ENCODE peak calls at places on chromosome 15, in four cellular contexts. N is RWPE1, K is AG04449, H is HCT116. A is an unnamed sample.

GRCh38 chr15:45276851-45277250 is 24.8 kb downstream of the SLC28A2 start:
- DNase-seq in N (peak; percentile 49), K (no peak), H (no peak), A (no peak)

GRCh38 chr15:92074646-92075045 is 221.1 kb downstream of the SLCO3A1 start:
- DNase-seq in N (no peak), K (no peak), H (no peak), A (peak; percentile 77)

GRCh38 chr15:29776859-29777258 is 45.4 kb downstream of the TJP1 start:
- DNase-seq in N (no peak), K (no peak), H (no peak), A (no peak)

GRCh38 chr15:31317980-31318342 is 8.7 kb upstream of the KLF13 start:
- DNase-seq in N (no peak), K (no peak), H (no peak), A (no peak)

GRCh38 chr15:95501865-95502264 is 828.6 kb upstream of the NR2F2 start:
- DNase-seq in N (no peak), K (no peak), H (no peak), A (no peak)

GRCh38 chr15:62896969-62897486 is 145.5 kb upstream of the TPM1 start:
- DNase-seq in N (peak; percentile 97), K (peak; percentile 97), H (peak; percentile 94), A (peak; percentile 98)

GRCh38 chr15:44536962-44537727 is at the start of gene EIF3J:
- DNase-seq in N (peak; percentile 49), K (peak; percentile 71), H (peak; percentile 89), A (peak; percentile 91)

GRCh38 chr15:74768771-74769342 is 13.0 kb upstream of the CSK start:
- DNase-seq in N (peak; percentile 82), K (no peak), H (peak; percentile 42), A (peak; percentile 81)

GRCh38 chr15:40338921-40339620 is 1.7 kb downstream of the CCDC9B start:
- DNase-seq in N (peak; percentile 90), K (peak; percentile 76), H (peak; percentile 79), A (peak; percentile 87)

GRCh38 chr15:98815207-98815606 is 166.9 kb downstream of the IGF1R start:
- DNase-seq in N (no peak), K (no peak), H (no peak), A (no peak)

GRCh38 chr15:40006646-40007045 is 32.3 kb downstream of the SRP14 start:
- DNase-seq in N (no peak), K (peak; percentile 58), H (no peak), A (no peak)

GRCh38 chr15:80527961-80528360 is 123.8 kb downstream of the ARNT2 start:
- DNase-seq in N (no peak), K (no peak), H (no peak), A (no peak)

GRCh38 chr15:96947830-96948229 is 617.3 kb downstream of the NR2F2 start:
- DNase-seq in N (no peak), K (no peak), H (no peak), A (no peak)

GRCh38 chr15:52259503-52259902 is 36.1 kb downstream of the MYO5C start:
- DNase-seq in N (no peak), K (no peak), H (no peak), A (no peak)

GRCh38 chr15:89784686-89784960 is 8.5 kb downstream of the MESP2 start:
- DNase-seq in N (no peak), K (no peak), H (no peak), A (no peak)

GRCh38 chr15:89785064-89785770 is 9.1 kb downstream of the MESP2 start:
- DNase-seq in N (no peak), K (no peak), H (no peak), A (peak; percentile 76)

GRCh38 chr15:89785771-89786135 is 9.6 kb downstream of the MESP2 start:
- DNase-seq in N (no peak), K (peak; percentile 42), H (no peak), A (no peak)

GRCh38 chr15:89783111-89783860 is 7.2 kb downstream of the MESP2 start:
- DNase-seq in N (no peak), K (no peak), H (no peak), A (no peak)

GRCh38 chr15:89783861-89784685 is 7.9 kb downstream of the MESP2 start:
- DNase-seq in N (no peak), K (no peak), H (no peak), A (no peak)
- TF ChIP-seq CTCF in N (no peak), K (no peak), H (no peak), A (no peak)

GRCh38 chr15:47504624-47505256 is 212.6 kb upstream of the SEMA6D start:
- DNase-seq in N (no peak), K (no peak), H (no peak), A (no peak)

GRCh38 chr15:47505712-47506542 is 211.4 kb upstream of the SEMA6D start:
- DNase-seq in N (no peak), K (peak; percentile 44), H (no peak), A (no peak)

GRCh38 chr15:47496343-47497185 is 220.7 kb upstream of the SEMA6D start:
- DNase-seq in N (no peak), K (no peak), H (no peak), A (no peak)

GRCh38 chr15:47503884-47504283 is 213.4 kb upstream of the SEMA6D start:
- DNase-seq in N (no peak), K (no peak), H (no peak), A (no peak)

DNA sequence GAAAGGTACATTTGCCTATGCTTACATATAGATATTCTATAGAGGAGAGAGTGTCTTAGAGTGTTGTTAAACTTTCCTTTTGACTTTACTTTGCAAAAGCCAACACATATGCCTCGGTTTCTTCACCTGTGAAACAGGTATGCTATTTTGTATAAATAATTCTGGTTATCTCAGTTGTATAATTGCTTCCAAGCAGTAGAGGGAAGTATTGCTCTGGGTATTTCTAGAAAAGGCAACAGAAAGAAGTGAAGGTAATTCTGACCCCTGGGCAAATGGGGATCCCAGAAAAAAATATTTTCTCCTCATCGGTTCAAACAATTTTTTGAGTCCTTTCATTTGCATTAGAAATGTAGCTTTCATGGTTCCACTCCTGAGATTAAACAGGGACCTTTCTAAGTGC is 216.5 kb upstream of the SEMA6D start:
- DNase-seq in N (no peak), K (no peak), H (no peak), A (no peak)
- TF ChIP-seq CTCF in N (no peak), K (no peak), H (no peak), A (no peak)

GRCh38 chr15:49134683-49135341 is 20.6 kb downstream of the COPS2 start:
- DNase-seq in N (no peak), K (no peak), H (no peak), A (no peak)
- TF ChIP-seq CTCF in N (no peak), K (no peak), H (no peak), A (no peak)

GRCh38 chr15:43329960-43330779 is at the start of gene LCMT2:
- DNase-seq in N (peak; percentile 95), K (peak; percentile 54), H (peak; percentile 81), A (peak; percentile 75)
- TF ChIP-seq CTCF in N (no peak), K (no peak), H (no peak), A (no peak)

DNA sequence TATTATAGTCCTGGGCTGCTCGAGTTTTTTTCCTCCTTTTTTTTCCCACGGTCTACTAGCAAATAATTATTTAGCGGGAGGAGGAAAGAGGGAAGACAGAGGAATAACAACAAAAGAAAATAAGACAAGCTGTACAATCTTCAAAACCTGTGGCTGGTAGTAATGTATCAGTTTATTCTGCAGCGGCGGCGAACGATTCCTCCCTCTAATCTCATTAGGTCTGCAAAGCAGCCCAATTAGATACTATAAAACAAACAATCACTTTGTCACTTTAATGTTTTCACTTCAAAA is 398 bp upstream of the TLE3 start:
- DNase-seq in N (no peak), K (no peak), H (no peak), A (no peak)
- TF ChIP-seq CTCF in N (no peak), K (no peak), H (no peak), A (no peak)

DNA sequence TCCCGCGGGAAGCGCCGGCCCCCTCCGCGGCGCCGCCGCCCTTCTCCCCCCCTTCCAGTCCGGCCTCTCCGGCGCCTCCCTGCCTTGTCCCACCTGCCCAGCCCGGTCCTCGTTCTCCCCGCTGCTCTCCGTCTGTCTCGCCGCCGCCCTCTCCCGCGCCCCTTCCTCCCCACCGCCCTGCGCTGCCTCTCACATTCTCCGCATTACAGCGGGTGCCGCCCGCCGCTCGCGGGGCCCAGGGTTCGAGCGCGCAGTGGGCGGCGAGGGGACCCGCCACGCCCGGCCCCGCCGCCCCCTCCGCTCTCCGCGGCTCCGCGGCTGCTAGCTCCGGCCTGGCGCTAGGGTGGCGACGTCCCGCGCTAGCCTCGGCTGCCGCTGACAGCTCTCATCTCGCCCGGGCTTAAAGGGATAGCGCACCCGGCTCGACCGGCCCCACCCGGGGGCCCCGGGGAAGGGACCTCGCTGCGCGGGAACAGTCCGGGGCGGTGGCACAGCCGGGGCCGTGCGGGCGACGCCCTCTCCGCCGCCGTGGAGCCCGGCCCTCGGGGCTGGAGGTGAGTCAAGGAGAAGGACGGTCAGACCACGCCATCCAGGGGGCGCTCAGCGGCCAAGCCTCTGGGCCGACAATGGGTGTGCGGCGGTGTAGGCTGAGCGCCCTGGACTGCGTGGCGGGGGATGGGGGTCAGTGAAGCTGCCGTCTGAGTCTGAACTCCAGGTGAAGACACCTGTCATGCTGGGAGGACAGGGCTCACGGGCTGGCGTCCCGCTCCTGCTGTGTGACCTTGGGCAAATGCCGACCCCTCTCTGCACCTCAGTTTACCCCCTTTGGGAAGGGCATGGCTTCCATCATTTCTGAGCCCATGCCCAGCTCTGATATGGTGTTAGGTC is 187.4 kb upstream of the LINGO1 start:
- DNase-seq in N (peak; percentile 39), K (no peak), H (peak; percentile 38), A (peak; percentile 72)
- TF ChIP-seq CTCF in N (peak; percentile 31), K (peak; percentile 24), H (peak; percentile 37), A (no peak)